ENCODE peak calls at places on chromosomes 4 and X, in ten cellular contexts. One of them, this sample, is unnamed.

GRCh38 chr4:36900446-36900987 is 344.0 kb upstream of the NWD2 start:
- DNase-seq in fibroblast of the aortic adventitia: no peak
- DNase-seq in epithelial cell of proximal tubule: no peak
- DNase-seq in stomach: no peak
- DNase-seq in type B pancreatic cell: no peak
- DNase-seq in cardiac muscle cell: no peak
- DNase-seq in adrenal gland: no peak
- DNase-seq in progenitor cell of endocrine pancreas: no peak
- DNase-seq in left ventricle myocardium inferior: no peak
- DNase-seq in RWPE1: no peak
- DNase-seq in this sample: no peak

GRCh38 chr4:8593268-8594096 is 917 bp downstream of the CPZ start:
- DNase-seq in fibroblast of the aortic adventitia: no peak
- DNase-seq in epithelial cell of proximal tubule: no peak
- DNase-seq in stomach: no peak
- DNase-seq in type B pancreatic cell: no peak
- DNase-seq in cardiac muscle cell: no peak
- DNase-seq in adrenal gland: no peak
- DNase-seq in progenitor cell of endocrine pancreas: no peak
- DNase-seq in left ventricle myocardium inferior: no peak
- DNase-seq in RWPE1: no peak
- DNase-seq in this sample: no peak

GRCh38 chr4:120446051-120446567 is 379.5 kb upstream of the MAD2L1 start:
- DNase-seq in fibroblast of the aortic adventitia: no peak
- DNase-seq in epithelial cell of proximal tubule: no peak
- DNase-seq in stomach: no peak
- DNase-seq in type B pancreatic cell: no peak
- DNase-seq in cardiac muscle cell: no peak
- DNase-seq in adrenal gland: no peak
- DNase-seq in progenitor cell of endocrine pancreas: no peak
- DNase-seq in left ventricle myocardium inferior: no peak
- DNase-seq in RWPE1: no peak
- DNase-seq in this sample: no peak

GRCh38 chr4:2402053-2402452 is 16.4 kb downstream of the ZFYVE28 start:
- DNase-seq in fibroblast of the aortic adventitia: peak; percentile 36
- DNase-seq in epithelial cell of proximal tubule: no peak
- DNase-seq in stomach: peak; percentile 81
- DNase-seq in type B pancreatic cell: no peak
- DNase-seq in cardiac muscle cell: peak; percentile 89
- DNase-seq in adrenal gland: peak; percentile 93
- DNase-seq in progenitor cell of endocrine pancreas: peak; percentile 46
- DNase-seq in left ventricle myocardium inferior: peak; percentile 73
- DNase-seq in RWPE1: no peak
- DNase-seq in this sample: peak; percentile 86

GRCh38 chrX:42143866-42144592 is 220.7 kb upstream of the CASK start:
- DNase-seq in fibroblast of the aortic adventitia: no peak
- DNase-seq in epithelial cell of proximal tubule: no peak
- DNase-seq in stomach: no peak
- DNase-seq in type B pancreatic cell: no peak
- DNase-seq in cardiac muscle cell: peak; percentile 35
- DNase-seq in adrenal gland: no peak
- DNase-seq in progenitor cell of endocrine pancreas: no peak
- DNase-seq in left ventricle myocardium inferior: no peak
- DNase-seq in RWPE1: no peak
- DNase-seq in this sample: no peak

GRCh38 chr4:173360587-173361221 is 10.1 kb upstream of the SAP30 start:
- DNase-seq in fibroblast of the aortic adventitia: no peak
- DNase-seq in epithelial cell of proximal tubule: no peak
- DNase-seq in stomach: no peak
- DNase-seq in type B pancreatic cell: no peak
- DNase-seq in cardiac muscle cell: peak; percentile 13
- DNase-seq in adrenal gland: no peak
- DNase-seq in progenitor cell of endocrine pancreas: no peak
- DNase-seq in left ventricle myocardium inferior: no peak
- DNase-seq in RWPE1: no peak
- DNase-seq in this sample: no peak

GRCh38 chr4:151324449-151325319 is 721 bp downstream of the SH3D19 start:
- DNase-seq in fibroblast of the aortic adventitia: peak; percentile 38
- DNase-seq in epithelial cell of proximal tubule: no peak
- DNase-seq in stomach: peak; percentile 48
- DNase-seq in type B pancreatic cell: no peak
- DNase-seq in cardiac muscle cell: peak; percentile 68
- DNase-seq in adrenal gland: peak; percentile 90
- DNase-seq in progenitor cell of endocrine pancreas: peak; percentile 30
- DNase-seq in left ventricle myocardium inferior: peak; percentile 29
- DNase-seq in RWPE1: peak; percentile 44
- DNase-seq in this sample: no peak

GRCh38 chrX:45714864-45715263 is 514.2 kb upstream of the DIPK2B start:
- DNase-seq in fibroblast of the aortic adventitia: peak; percentile 64
- DNase-seq in epithelial cell of proximal tubule: no peak
- DNase-seq in stomach: no peak
- DNase-seq in type B pancreatic cell: no peak
- DNase-seq in cardiac muscle cell: no peak
- DNase-seq in adrenal gland: no peak
- DNase-seq in progenitor cell of endocrine pancreas: no peak
- DNase-seq in left ventricle myocardium inferior: no peak
- DNase-seq in RWPE1: no peak
- DNase-seq in this sample: no peak

GRCh38 chrX:16771483-16772398 is 14.5 kb upstream of the TXLNG start:
- DNase-seq in fibroblast of the aortic adventitia: peak; percentile 45
- DNase-seq in epithelial cell of proximal tubule: no peak
- DNase-seq in stomach: no peak
- DNase-seq in type B pancreatic cell: no peak
- DNase-seq in cardiac muscle cell: peak; percentile 30
- DNase-seq in adrenal gland: no peak
- DNase-seq in progenitor cell of endocrine pancreas: peak; percentile 17
- DNase-seq in left ventricle myocardium inferior: no peak
- DNase-seq in RWPE1: peak; percentile 40
- DNase-seq in this sample: no peak

GRCh38 chrX:134749651-134750450 is 91.6 kb upstream of the PLAC1 start:
- DNase-seq in fibroblast of the aortic adventitia: peak; percentile 39
- DNase-seq in epithelial cell of proximal tubule: no peak
- DNase-seq in stomach: no peak
- DNase-seq in type B pancreatic cell: no peak
- DNase-seq in cardiac muscle cell: no peak
- DNase-seq in adrenal gland: no peak
- DNase-seq in progenitor cell of endocrine pancreas: no peak
- DNase-seq in left ventricle myocardium inferior: no peak
- DNase-seq in RWPE1: no peak
- DNase-seq in this sample: no peak

GRCh38 chrX:85870585-85870984 is 176.8 kb downstream of the CHM start:
- DNase-seq in fibroblast of the aortic adventitia: no peak
- DNase-seq in epithelial cell of proximal tubule: no peak
- DNase-seq in stomach: no peak
- DNase-seq in type B pancreatic cell: no peak
- DNase-seq in cardiac muscle cell: no peak
- DNase-seq in adrenal gland: no peak
- DNase-seq in progenitor cell of endocrine pancreas: no peak
- DNase-seq in left ventricle myocardium inferior: no peak
- DNase-seq in RWPE1: no peak
- DNase-seq in this sample: no peak

GRCh38 chrX:9611436-9612145 is 146.7 kb downstream of the TBL1X start:
- DNase-seq in fibroblast of the aortic adventitia: no peak
- DNase-seq in epithelial cell of proximal tubule: no peak
- DNase-seq in stomach: no peak
- DNase-seq in type B pancreatic cell: no peak
- DNase-seq in cardiac muscle cell: no peak
- DNase-seq in adrenal gland: no peak
- DNase-seq in progenitor cell of endocrine pancreas: no peak
- DNase-seq in left ventricle myocardium inferior: no peak
- DNase-seq in RWPE1: no peak
- DNase-seq in this sample: peak; percentile 34

GRCh38 chr4:26206339-26206738 is 114.5 kb upstream of the RBPJ start:
- DNase-seq in fibroblast of the aortic adventitia: peak; percentile 99
- DNase-seq in epithelial cell of proximal tubule: no peak
- DNase-seq in stomach: no peak
- DNase-seq in type B pancreatic cell: no peak
- DNase-seq in cardiac muscle cell: no peak
- DNase-seq in adrenal gland: no peak
- DNase-seq in progenitor cell of endocrine pancreas: no peak
- DNase-seq in left ventricle myocardium inferior: no peak
- DNase-seq in RWPE1: no peak
- DNase-seq in this sample: no peak

GRCh38 chr4:1573830-1574459 is 110.2 kb downstream of the FAM53A start:
- DNase-seq in fibroblast of the aortic adventitia: no peak
- DNase-seq in epithelial cell of proximal tubule: no peak
- DNase-seq in stomach: no peak
- DNase-seq in type B pancreatic cell: no peak
- DNase-seq in cardiac muscle cell: no peak
- DNase-seq in adrenal gland: no peak
- DNase-seq in progenitor cell of endocrine pancreas: no peak
- DNase-seq in left ventricle myocardium inferior: no peak
- DNase-seq in RWPE1: no peak
- DNase-seq in this sample: no peak

GRCh38 chr4:27123050-27123768 is 262.6 kb downstream of the STIM2 start:
- DNase-seq in fibroblast of the aortic adventitia: no peak
- DNase-seq in epithelial cell of proximal tubule: no peak
- DNase-seq in stomach: no peak
- DNase-seq in type B pancreatic cell: no peak
- DNase-seq in cardiac muscle cell: no peak
- DNase-seq in adrenal gland: no peak
- DNase-seq in progenitor cell of endocrine pancreas: no peak
- DNase-seq in left ventricle myocardium inferior: no peak
- DNase-seq in RWPE1: no peak
- DNase-seq in this sample: no peak

GRCh38 chr4:53365121-53365485 is 758 bp downstream of the SCFD2 start:
- DNase-seq in fibroblast of the aortic adventitia: peak; percentile 23
- DNase-seq in epithelial cell of proximal tubule: no peak
- DNase-seq in stomach: no peak
- DNase-seq in type B pancreatic cell: no peak
- DNase-seq in cardiac muscle cell: peak; percentile 14
- DNase-seq in adrenal gland: no peak
- DNase-seq in progenitor cell of endocrine pancreas: no peak
- DNase-seq in left ventricle myocardium inferior: no peak
- DNase-seq in RWPE1: peak; percentile 37
- DNase-seq in this sample: no peak

GRCh38 chr4:81919238-81919637 is 447.5 kb upstream of the RASGEF1B start:
- DNase-seq in fibroblast of the aortic adventitia: peak; percentile 4
- DNase-seq in epithelial cell of proximal tubule: peak; percentile 25
- DNase-seq in stomach: no peak
- DNase-seq in type B pancreatic cell: no peak
- DNase-seq in cardiac muscle cell: peak; percentile 38
- DNase-seq in adrenal gland: no peak
- DNase-seq in progenitor cell of endocrine pancreas: no peak
- DNase-seq in left ventricle myocardium inferior: no peak
- DNase-seq in RWPE1: peak; percentile 9
- DNase-seq in this sample: no peak

GRCh38 chr4:102356562-102357202 is 11.4 kb upstream of the SLC39A8 start:
- DNase-seq in fibroblast of the aortic adventitia: no peak
- DNase-seq in epithelial cell of proximal tubule: no peak
- DNase-seq in stomach: no peak
- DNase-seq in type B pancreatic cell: no peak
- DNase-seq in cardiac muscle cell: no peak
- DNase-seq in adrenal gland: no peak
- DNase-seq in progenitor cell of endocrine pancreas: no peak
- DNase-seq in left ventricle myocardium inferior: no peak
- DNase-seq in RWPE1: no peak
- DNase-seq in this sample: no peak

GRCh38 chrX:154458116-154458953 is at the start of gene PLXNA3:
- DNase-seq in fibroblast of the aortic adventitia: no peak
- DNase-seq in epithelial cell of proximal tubule: no peak
- DNase-seq in stomach: peak; percentile 39
- DNase-seq in type B pancreatic cell: no peak
- DNase-seq in cardiac muscle cell: peak; percentile 65
- DNase-seq in adrenal gland: peak; percentile 40
- DNase-seq in progenitor cell of endocrine pancreas: peak; percentile 51
- DNase-seq in left ventricle myocardium inferior: peak; percentile 54
- DNase-seq in RWPE1: peak; percentile 44
- DNase-seq in this sample: no peak

GRCh38 chr4:182683666-182684065 is 233.5 kb downstream of the DCTD start:
- DNase-seq in fibroblast of the aortic adventitia: peak; percentile 4
- DNase-seq in epithelial cell of proximal tubule: no peak
- DNase-seq in stomach: no peak
- DNase-seq in type B pancreatic cell: no peak
- DNase-seq in cardiac muscle cell: peak; percentile 38
- DNase-seq in adrenal gland: no peak
- DNase-seq in progenitor cell of endocrine pancreas: no peak
- DNase-seq in left ventricle myocardium inferior: no peak
- DNase-seq in RWPE1: no peak
- DNase-seq in this sample: no peak

GRCh38 chrX:2665387-2666304 is 25.4 kb upstream of the CD99 start:
- DNase-seq in fibroblast of the aortic adventitia: peak; percentile 32
- DNase-seq in epithelial cell of proximal tubule: no peak
- DNase-seq in stomach: no peak
- DNase-seq in type B pancreatic cell: no peak
- DNase-seq in cardiac muscle cell: no peak
- DNase-seq in adrenal gland: no peak
- DNase-seq in progenitor cell of endocrine pancreas: no peak
- DNase-seq in left ventricle myocardium inferior: no peak
- DNase-seq in RWPE1: no peak
- DNase-seq in this sample: no peak

GRCh38 chr4:23337292-23337691 is 552.6 kb downstream of the PPARGC1A start:
- DNase-seq in fibroblast of the aortic adventitia: no peak
- DNase-seq in epithelial cell of proximal tubule: no peak
- DNase-seq in stomach: no peak
- DNase-seq in type B pancreatic cell: no peak
- DNase-seq in cardiac muscle cell: peak; percentile 14
- DNase-seq in adrenal gland: no peak
- DNase-seq in progenitor cell of endocrine pancreas: no peak
- DNase-seq in left ventricle myocardium inferior: no peak
- DNase-seq in RWPE1: no peak
- DNase-seq in this sample: no peak
- TF ChIP-seq CTCF in fibroblast of the aortic adventitia: no peak
- TF ChIP-seq CTCF in epithelial cell of proximal tubule: peak; percentile 52
- TF ChIP-seq CTCF in stomach: peak; percentile 18
- TF ChIP-seq CTCF in type B pancreatic cell: peak; percentile 56
- TF ChIP-seq CTCF in cardiac muscle cell: peak; percentile 23
- TF ChIP-seq CTCF in adrenal gland: no peak
- TF ChIP-seq CTCF in progenitor cell of endocrine pancreas: peak; percentile 56
- TF ChIP-seq CTCF in left ventricle myocardium inferior: peak; percentile 37
- TF ChIP-seq CTCF in RWPE1: no peak
- TF ChIP-seq CTCF in this sample: no peak

GRCh38 chr4:170853422-170854021 is 763.8 kb upstream of the AADAT start:
- DNase-seq in fibroblast of the aortic adventitia: peak; percentile 19
- DNase-seq in epithelial cell of proximal tubule: no peak
- DNase-seq in stomach: peak; percentile 44
- DNase-seq in type B pancreatic cell: no peak
- DNase-seq in cardiac muscle cell: peak; percentile 78
- DNase-seq in adrenal gland: peak; percentile 34
- DNase-seq in progenitor cell of endocrine pancreas: peak; percentile 22
- DNase-seq in left ventricle myocardium inferior: peak; percentile 14
- DNase-seq in RWPE1: peak; percentile 34
- DNase-seq in this sample: peak; percentile 19
- TF ChIP-seq CTCF in fibroblast of the aortic adventitia: peak; percentile 65
- TF ChIP-seq CTCF in epithelial cell of proximal tubule: peak; percentile 94
- TF ChIP-seq CTCF in stomach: peak; percentile 54
- TF ChIP-seq CTCF in type B pancreatic cell: peak; percentile 87
- TF ChIP-seq CTCF in cardiac muscle cell: peak; percentile 7
- TF ChIP-seq CTCF in adrenal gland: peak; percentile 32
- TF ChIP-seq CTCF in progenitor cell of endocrine pancreas: peak; percentile 89
- TF ChIP-seq CTCF in left ventricle myocardium inferior: peak; percentile 75
- TF ChIP-seq CTCF in RWPE1: peak; percentile 76
- TF ChIP-seq CTCF in this sample: peak; percentile 95

GRCh38 chrX:107775734-107776511 is at the start of gene TSC22D3:
- DNase-seq in fibroblast of the aortic adventitia: peak; percentile 48
- DNase-seq in epithelial cell of proximal tubule: peak; percentile 19
- DNase-seq in stomach: peak; percentile 83
- DNase-seq in type B pancreatic cell: no peak
- DNase-seq in cardiac muscle cell: peak; percentile 94
- DNase-seq in adrenal gland: peak; percentile 89
- DNase-seq in progenitor cell of endocrine pancreas: peak; percentile 38
- DNase-seq in left ventricle myocardium inferior: peak; percentile 79
- DNase-seq in RWPE1: peak; percentile 70
- DNase-seq in this sample: peak; percentile 29
- TF ChIP-seq CTCF in fibroblast of the aortic adventitia: no peak
- TF ChIP-seq CTCF in epithelial cell of proximal tubule: no peak
- TF ChIP-seq CTCF in stomach: no peak
- TF ChIP-seq CTCF in type B pancreatic cell: peak; percentile 22
- TF ChIP-seq CTCF in cardiac muscle cell: no peak
- TF ChIP-seq CTCF in adrenal gland: no peak
- TF ChIP-seq CTCF in progenitor cell of endocrine pancreas: no peak
- TF ChIP-seq CTCF in left ventricle myocardium inferior: peak; percentile 28
- TF ChIP-seq CTCF in RWPE1: no peak
- TF ChIP-seq CTCF in this sample: no peak

GRCh38 chrX:10813761-10814160 is 193.4 kb upstream of the MID1 start:
- DNase-seq in fibroblast of the aortic adventitia: no peak
- DNase-seq in epithelial cell of proximal tubule: no peak
- DNase-seq in stomach: no peak
- DNase-seq in type B pancreatic cell: no peak
- DNase-seq in cardiac muscle cell: no peak
- DNase-seq in adrenal gland: no peak
- DNase-seq in progenitor cell of endocrine pancreas: no peak
- DNase-seq in left ventricle myocardium inferior: no peak
- DNase-seq in RWPE1: no peak
- DNase-seq in this sample: no peak
- TF ChIP-seq CTCF in fibroblast of the aortic adventitia: no peak
- TF ChIP-seq CTCF in epithelial cell of proximal tubule: no peak
- TF ChIP-seq CTCF in stomach: no peak
- TF ChIP-seq CTCF in type B pancreatic cell: no peak
- TF ChIP-seq CTCF in cardiac muscle cell: no peak
- TF ChIP-seq CTCF in adrenal gland: no peak
- TF ChIP-seq CTCF in progenitor cell of endocrine pancreas: no peak
- TF ChIP-seq CTCF in left ventricle myocardium inferior: no peak
- TF ChIP-seq CTCF in RWPE1: no peak
- TF ChIP-seq CTCF in this sample: no peak